ENCODE peak calls at places on chromosomes 4 and X, in ten cellular contexts. One of them, this sample, is unnamed.

GRCh38 chr4:95215991-95216605 is 332.7 kb downstream of the UNC5C start:
- DNase-seq in Peyer's patch: no peak
- DNase-seq in breast epithelium: no peak
- DNase-seq in lung: no peak
- DNase-seq in iPS DF 6.9: no peak
- DNase-seq in IMR-90: no peak
- DNase-seq in CD8-positive, alpha-beta memory T cell: no peak
- DNase-seq in neuronal stem cell: no peak
- DNase-seq in pancreas: no peak
- DNase-seq in uterus: no peak
- DNase-seq in this sample: no peak

GRCh38 chrX:145843196-145843595 is 25.6 kb downstream of the SLITRK2 start:
- DNase-seq in iPS DF 6.9: no peak
- DNase-seq in uterus: no peak
- DNase-seq in Peyer's patch: no peak
- DNase-seq in IMR-90: no peak
- DNase-seq in lung: no peak
- DNase-seq in CD8-positive, alpha-beta memory T cell: no peak
- DNase-seq in neuronal stem cell: no peak
- DNase-seq in breast epithelium: no peak
- DNase-seq in pancreas: no peak
- DNase-seq in this sample: no peak

GRCh38 chr4:34972189-34972588 is 1272.1 kb downstream of the ARAP2 start:
- DNase-seq in pancreas: no peak
- DNase-seq in breast epithelium: no peak
- DNase-seq in CD8-positive, alpha-beta memory T cell: no peak
- DNase-seq in IMR-90: no peak
- DNase-seq in neuronal stem cell: no peak
- DNase-seq in lung: no peak
- DNase-seq in iPS DF 6.9: no peak
- DNase-seq in uterus: no peak
- DNase-seq in Peyer's patch: no peak
- DNase-seq in this sample: no peak

GRCh38 chr4:121714548-121714947 is 17.8 kb upstream of the ANXA5 start:
- DNase-seq in neuronal stem cell: no peak
- DNase-seq in IMR-90: no peak
- DNase-seq in CD8-positive, alpha-beta memory T cell: no peak
- DNase-seq in iPS DF 6.9: no peak
- DNase-seq in pancreas: no peak
- DNase-seq in lung: no peak
- DNase-seq in uterus: no peak
- DNase-seq in Peyer's patch: no peak
- DNase-seq in breast epithelium: no peak
- DNase-seq in this sample: no peak

GRCh38 chr4:153137677-153138630 is 66.3 kb upstream of the TRIM2 start:
- DNase-seq in breast epithelium: no peak
- DNase-seq in Peyer's patch: no peak
- DNase-seq in CD8-positive, alpha-beta memory T cell: no peak
- DNase-seq in iPS DF 6.9: no peak
- DNase-seq in IMR-90: no peak
- DNase-seq in neuronal stem cell: no peak
- DNase-seq in uterus: no peak
- DNase-seq in lung: no peak
- DNase-seq in pancreas: no peak
- DNase-seq in this sample: no peak

GRCh38 chrX:124501566-124501965 is 155.2 kb downstream of the SH2D1A start:
- DNase-seq in CD8-positive, alpha-beta memory T cell: no peak
- DNase-seq in Peyer's patch: no peak
- DNase-seq in lung: no peak
- DNase-seq in neuronal stem cell: no peak
- DNase-seq in IMR-90: no peak
- DNase-seq in iPS DF 6.9: no peak
- DNase-seq in pancreas: no peak
- DNase-seq in breast epithelium: no peak
- DNase-seq in uterus: no peak
- DNase-seq in this sample: no peak

GRCh38 chr4:146135941-146136340 is 39.6 kb upstream of the LSM6 start:
- DNase-seq in iPS DF 6.9: no peak
- DNase-seq in lung: no peak
- DNase-seq in Peyer's patch: no peak
- DNase-seq in neuronal stem cell: no peak
- DNase-seq in IMR-90: no peak
- DNase-seq in breast epithelium: no peak
- DNase-seq in pancreas: no peak
- DNase-seq in uterus: no peak
- DNase-seq in CD8-positive, alpha-beta memory T cell: no peak
- DNase-seq in this sample: no peak

GRCh38 chrX:105636667-105637066 is 185.7 kb upstream of the NRK start:
- DNase-seq in pancreas: no peak
- DNase-seq in lung: no peak
- DNase-seq in neuronal stem cell: no peak
- DNase-seq in uterus: no peak
- DNase-seq in CD8-positive, alpha-beta memory T cell: no peak
- DNase-seq in iPS DF 6.9: no peak
- DNase-seq in breast epithelium: no peak
- DNase-seq in Peyer's patch: no peak
- DNase-seq in IMR-90: no peak
- DNase-seq in this sample: no peak

GRCh38 chrX:132786217-132786616 is 172.2 kb downstream of the HS6ST2 start:
- DNase-seq in IMR-90: no peak
- DNase-seq in pancreas: no peak
- DNase-seq in breast epithelium: no peak
- DNase-seq in CD8-positive, alpha-beta memory T cell: no peak
- DNase-seq in Peyer's patch: no peak
- DNase-seq in neuronal stem cell: no peak
- DNase-seq in iPS DF 6.9: no peak
- DNase-seq in lung: no peak
- DNase-seq in uterus: no peak
- DNase-seq in this sample: no peak

GRCh38 chr4:13267091-13267490 is 217.0 kb downstream of the RAB28 start:
- DNase-seq in lung: no peak
- DNase-seq in uterus: no peak
- DNase-seq in iPS DF 6.9: no peak
- DNase-seq in CD8-positive, alpha-beta memory T cell: no peak
- DNase-seq in neuronal stem cell: no peak
- DNase-seq in Peyer's patch: no peak
- DNase-seq in pancreas: no peak
- DNase-seq in breast epithelium: no peak
- DNase-seq in IMR-90: no peak
- DNase-seq in this sample: no peak
- H3K4me1 ChIP-seq in lung: no peaks in the 10 kb centered on the region
- H3K4me1 ChIP-seq in uterus: no peaks in the 10 kb centered on the region
- H3K4me1 ChIP-seq in iPS DF 6.9: peaks cover 3% of the 10 kb centered on the region
- H3K4me1 ChIP-seq in CD8-positive, alpha-beta memory T cell: no peaks in the 10 kb centered on the region
- H3K4me1 ChIP-seq in neuronal stem cell: peaks cover 9% of the 10 kb centered on the region
- H3K4me1 ChIP-seq in Peyer's patch: no peaks in the 10 kb centered on the region
- H3K4me1 ChIP-seq in pancreas: no peaks in the 10 kb centered on the region
- H3K4me1 ChIP-seq in breast epithelium: no peaks in the 10 kb centered on the region
- H3K4me1 ChIP-seq in IMR-90: no peaks in the 10 kb centered on the region
- H3K4me1 ChIP-seq in this sample: no peaks in the 10 kb centered on the region

GRCh38 chrX:153336988-153337387 is 3.0 kb downstream of the ZNF275 start:
- DNase-seq in CD8-positive, alpha-beta memory T cell: no peak
- DNase-seq in Peyer's patch: no peak
- DNase-seq in uterus: no peak
- DNase-seq in pancreas: no peak
- DNase-seq in lung: no peak
- DNase-seq in neuronal stem cell: no peak
- DNase-seq in iPS DF 6.9: no peak
- DNase-seq in IMR-90: no peak
- DNase-seq in breast epithelium: no peak
- DNase-seq in this sample: no peak
- H3K27ac ChIP-seq in CD8-positive, alpha-beta memory T cell: no peak overlapping the region
- H3K27ac ChIP-seq in Peyer's patch: no peak overlapping the region
- H3K27ac ChIP-seq in uterus: no peak overlapping the region
- H3K27ac ChIP-seq in pancreas: no peak overlapping the region
- H3K27ac ChIP-seq in lung: no peak overlapping the region
- H3K27ac ChIP-seq in neuronal stem cell: no peak overlapping the region
- H3K27ac ChIP-seq in iPS DF 6.9: no peak overlapping the region
- H3K27ac ChIP-seq in IMR-90: no peak overlapping the region
- H3K27ac ChIP-seq in breast epithelium: no peak overlapping the region
- H3K27ac ChIP-seq in this sample: no peak overlapping the region

DNA sequence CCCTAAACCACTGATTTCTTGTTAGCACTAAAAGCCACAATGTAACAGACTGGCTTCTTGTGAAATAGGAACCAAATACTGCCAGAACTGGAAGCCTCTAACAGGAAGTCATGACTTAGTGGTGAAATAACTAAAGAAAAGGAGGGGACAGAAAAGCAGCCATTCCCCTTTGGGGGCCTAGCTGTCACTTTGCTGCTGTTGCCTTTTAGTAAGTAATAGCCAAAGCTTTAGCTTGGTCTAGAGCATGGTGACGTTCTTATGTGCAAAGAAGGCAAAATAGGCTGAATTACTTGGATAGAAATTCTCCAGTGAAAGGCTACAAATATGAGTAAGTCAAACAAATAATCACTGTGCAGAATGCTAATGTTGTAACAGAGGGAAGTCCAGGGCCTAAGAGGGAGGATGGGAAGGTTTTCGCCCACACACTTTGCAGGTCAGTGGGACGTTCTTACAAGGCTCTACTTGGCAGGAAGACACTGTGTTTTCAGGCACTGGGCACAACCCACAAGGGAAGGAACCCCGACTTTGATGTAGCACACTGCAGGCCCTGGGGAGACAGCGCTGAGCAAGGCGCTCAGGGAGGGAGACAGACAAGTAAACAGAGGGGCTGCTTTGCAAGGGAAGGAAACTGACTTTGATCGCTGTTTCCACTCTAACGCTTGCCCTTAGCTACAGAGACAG is 16.6 kb downstream of the GAB3 start:
- DNase-seq in breast epithelium: no peak
- DNase-seq in iPS DF 6.9: no peak
- DNase-seq in neuronal stem cell: no peak
- DNase-seq in uterus: peak; percentile 40
- DNase-seq in Peyer's patch: peak; percentile 45
- DNase-seq in CD8-positive, alpha-beta memory T cell: peak; percentile 66
- DNase-seq in lung: peak; percentile 49
- DNase-seq in pancreas: no peak
- DNase-seq in IMR-90: peak; percentile 91
- DNase-seq in this sample: no peak
- H3K4me3 ChIP-seq in breast epithelium: no peak overlapping the region
- H3K4me3 ChIP-seq in iPS DF 6.9: no peak overlapping the region
- H3K4me3 ChIP-seq in neuronal stem cell: no peak overlapping the region
- H3K4me3 ChIP-seq in uterus: no peak overlapping the region
- H3K4me3 ChIP-seq in Peyer's patch: no peak overlapping the region
- H3K4me3 ChIP-seq in CD8-positive, alpha-beta memory T cell: peak overlapping the region; percentile 43
- H3K4me3 ChIP-seq in lung: no peak overlapping the region
- H3K4me3 ChIP-seq in pancreas: no peak overlapping the region
- H3K4me3 ChIP-seq in IMR-90: no peak overlapping the region
- H3K4me3 ChIP-seq in this sample: peak overlapping the region; percentile 2

DNA sequence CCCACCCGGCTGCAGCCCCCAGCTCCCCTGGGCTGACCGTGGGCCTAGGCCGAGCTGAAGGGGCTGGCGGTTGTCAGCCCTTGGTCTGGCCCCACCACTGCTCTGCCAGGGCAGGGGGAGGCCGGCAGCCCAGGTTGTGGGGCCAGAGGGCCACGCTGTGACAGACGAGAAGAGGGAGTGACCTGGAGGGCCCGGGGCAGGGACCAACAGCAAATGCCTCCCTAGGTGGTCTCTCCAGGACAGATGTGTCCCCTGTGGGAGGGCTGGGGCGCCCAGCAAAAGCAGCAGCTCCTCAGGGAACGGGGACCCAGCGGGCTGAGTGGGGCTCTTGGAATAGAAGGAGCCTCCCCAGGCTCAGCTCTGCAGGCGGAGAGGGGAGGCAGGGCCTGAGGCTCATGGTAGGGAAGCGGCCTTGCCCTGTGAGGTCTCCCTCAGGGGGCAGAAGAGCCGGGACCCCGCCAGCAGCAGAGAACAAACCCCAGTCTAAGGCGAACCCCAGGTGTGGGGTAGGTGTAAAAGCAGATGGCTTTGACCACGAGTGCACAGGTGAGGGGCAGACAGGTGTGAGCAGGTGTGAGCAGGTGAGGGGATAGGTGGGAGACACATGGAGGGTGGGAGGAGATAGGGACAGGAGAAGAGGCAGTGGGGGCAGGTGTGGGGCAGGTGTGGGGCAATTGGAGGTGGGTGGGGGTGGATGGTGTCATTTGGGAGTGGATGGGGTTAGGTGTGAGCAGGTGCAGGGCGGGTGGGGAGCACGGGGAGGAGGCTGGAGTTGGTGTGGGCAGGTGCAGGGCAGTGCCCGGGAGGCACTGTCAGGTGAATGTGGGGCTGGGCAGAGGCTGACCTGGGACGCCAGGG is 34.1 kb upstream of the SPON2 start:
- DNase-seq in iPS DF 6.9: no peak
- DNase-seq in lung: no peak
- DNase-seq in pancreas: peak; percentile 14
- DNase-seq in IMR-90: no peak
- DNase-seq in CD8-positive, alpha-beta memory T cell: peak; percentile 40
- DNase-seq in breast epithelium: peak; percentile 34
- DNase-seq in Peyer's patch: no peak
- DNase-seq in uterus: peak; percentile 25
- DNase-seq in neuronal stem cell: no peak
- DNase-seq in this sample: no peak
- H3K4me1 ChIP-seq in iPS DF 6.9: no peaks in the 10 kb centered on the region
- H3K4me1 ChIP-seq in lung: peaks cover 10% of the 10 kb centered on the region
- H3K4me1 ChIP-seq in pancreas: peaks cover 8% of the 10 kb centered on the region
- H3K4me1 ChIP-seq in IMR-90: peaks cover 51% of the 10 kb centered on the region
- H3K4me1 ChIP-seq in CD8-positive, alpha-beta memory T cell: peaks cover 42% of the 10 kb centered on the region
- H3K4me1 ChIP-seq in breast epithelium: no peaks in the 10 kb centered on the region
- H3K4me1 ChIP-seq in Peyer's patch: peaks cover 11% of the 10 kb centered on the region
- H3K4me1 ChIP-seq in uterus: peaks cover 45% of the 10 kb centered on the region
- H3K4me1 ChIP-seq in neuronal stem cell: peaks cover 16% of the 10 kb centered on the region
- H3K4me1 ChIP-seq in this sample: peaks cover 19% of the 10 kb centered on the region

DNA sequence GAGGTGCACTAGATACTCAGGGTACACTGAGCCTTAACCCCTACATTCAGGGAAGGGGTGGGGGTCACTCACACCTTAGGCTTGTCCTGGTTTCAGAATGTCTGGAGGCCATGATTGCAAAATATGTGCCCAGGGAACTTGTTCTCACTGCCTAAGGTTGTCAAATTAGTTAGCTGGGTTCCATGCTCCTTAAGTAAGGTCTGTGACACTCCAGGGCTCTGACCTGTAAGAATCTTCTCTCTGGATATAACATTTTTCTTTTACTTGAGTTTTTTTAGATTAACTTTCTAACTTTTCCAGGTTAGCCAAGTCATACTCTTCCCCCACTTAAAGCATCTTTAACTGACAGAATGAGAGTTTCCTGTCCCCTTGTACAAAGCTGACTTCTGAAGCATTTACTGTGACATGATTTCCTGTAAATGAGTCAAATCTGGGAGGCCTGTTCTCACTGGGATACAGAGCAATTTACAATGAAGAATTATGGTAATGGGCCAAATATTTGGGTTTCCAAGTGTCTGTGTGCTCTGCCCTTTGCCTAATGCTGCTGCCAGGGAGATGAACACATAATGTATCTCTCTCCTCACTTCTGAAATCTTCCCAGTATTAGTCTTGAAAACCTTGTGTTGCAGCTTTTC is 101.7 kb downstream of the GATB start:
- DNase-seq in pancreas: no peak
- DNase-seq in neuronal stem cell: no peak
- DNase-seq in uterus: no peak
- DNase-seq in iPS DF 6.9: no peak
- DNase-seq in lung: peak; percentile 9
- DNase-seq in IMR-90: peak; percentile 67
- DNase-seq in breast epithelium: no peak
- DNase-seq in Peyer's patch: no peak
- DNase-seq in CD8-positive, alpha-beta memory T cell: no peak
- DNase-seq in this sample: no peak
- H3K27ac ChIP-seq in pancreas: no peak overlapping the region
- H3K27ac ChIP-seq in neuronal stem cell: no peak overlapping the region
- H3K27ac ChIP-seq in uterus: peak overlapping the region; percentile 65
- H3K27ac ChIP-seq in iPS DF 6.9: no peak overlapping the region
- H3K27ac ChIP-seq in lung: no peak overlapping the region
- H3K27ac ChIP-seq in IMR-90: no peak overlapping the region
- H3K27ac ChIP-seq in breast epithelium: no peak overlapping the region
- H3K27ac ChIP-seq in Peyer's patch: peak overlapping the region; percentile 60
- H3K27ac ChIP-seq in CD8-positive, alpha-beta memory T cell: no peak overlapping the region
- H3K27ac ChIP-seq in this sample: no peak overlapping the region